ENCODE peak calls at places on chromosome 11, in eight cellular contexts. One of them, this sample, is unnamed.

GRCh38 chr11:26244207-26244606 is 87.7 kb upstream of the ANO3 start:
- DNase-seq in OCI-LY7: no peak
- DNase-seq in left colon: no peak
- DNase-seq in fibroblast of lung: peak
- DNase-seq in SW 1271: no peak
- DNase-seq in substantia nigra: no peak
- DNase-seq in dorsolateral prefrontal cortex: no peak
- DNase-seq in T follicular helper cell: no peak
- DNase-seq in this sample: peak

GRCh38 chr11:10495464-10495786 is 40.4 kb downstream of the AMPD3 start:
- DNase-seq in fibroblast of lung: no peak
- DNase-seq in SW 1271: no peak
- DNase-seq in T follicular helper cell: no peak
- DNase-seq in substantia nigra: no peak
- DNase-seq in left colon: no peak
- DNase-seq in dorsolateral prefrontal cortex: no peak
- DNase-seq in OCI-LY7: no peak
- DNase-seq in this sample: no peak

GRCh38 chr11:128324051-128324481 is 263.3 kb downstream of the ETS1 start:
- DNase-seq in OCI-LY7: no peak
- DNase-seq in T follicular helper cell: no peak
- DNase-seq in dorsolateral prefrontal cortex: no peak
- DNase-seq in fibroblast of lung: no peak
- DNase-seq in substantia nigra: no peak
- DNase-seq in left colon: no peak
- DNase-seq in SW 1271: no peak
- DNase-seq in this sample: no peak

GRCh38 chr11:34620820-34621792 is at the start of gene EHF:
- DNase-seq in T follicular helper cell: no peak
- DNase-seq in substantia nigra: no peak
- DNase-seq in OCI-LY7: no peak
- DNase-seq in fibroblast of lung: no peak
- DNase-seq in left colon: peak
- DNase-seq in SW 1271: no peak
- DNase-seq in dorsolateral prefrontal cortex: no peak
- DNase-seq in this sample: no peak

GRCh38 chr11:4680341-4680740 is 17.3 kb downstream of the OR51E2 start:
- DNase-seq in OCI-LY7: no peak
- DNase-seq in SW 1271: no peak
- DNase-seq in left colon: no peak
- DNase-seq in T follicular helper cell: no peak
- DNase-seq in substantia nigra: no peak
- DNase-seq in fibroblast of lung: no peak
- DNase-seq in dorsolateral prefrontal cortex: no peak
- DNase-seq in this sample: no peak

GRCh38 chr11:44226472-44226871 is 83.5 kb downstream of the ALX4 start:
- DNase-seq in substantia nigra: no peak
- DNase-seq in OCI-LY7: no peak
- DNase-seq in fibroblast of lung: no peak
- DNase-seq in SW 1271: no peak
- DNase-seq in dorsolateral prefrontal cortex: no peak
- DNase-seq in T follicular helper cell: no peak
- DNase-seq in left colon: no peak
- DNase-seq in this sample: no peak

GRCh38 chr11:46920709-46921108 is 2.4 kb upstream of the LRP4 start:
- DNase-seq in left colon: no peak
- DNase-seq in T follicular helper cell: no peak
- DNase-seq in SW 1271: no peak
- DNase-seq in dorsolateral prefrontal cortex: no peak
- DNase-seq in substantia nigra: peak
- DNase-seq in OCI-LY7: no peak
- DNase-seq in fibroblast of lung: peak
- DNase-seq in this sample: peak

GRCh38 chr11:103824116-103824515 is 212.3 kb upstream of the DDI1 start:
- DNase-seq in fibroblast of lung: no peak
- DNase-seq in SW 1271: no peak
- DNase-seq in T follicular helper cell: no peak
- DNase-seq in dorsolateral prefrontal cortex: no peak
- DNase-seq in left colon: no peak
- DNase-seq in OCI-LY7: no peak
- DNase-seq in substantia nigra: no peak
- DNase-seq in this sample: no peak

GRCh38 chr11:102552447-102553200 is 22.1 kb upstream of the MMP7 start:
- DNase-seq in substantia nigra: no peak
- DNase-seq in left colon: no peak
- DNase-seq in T follicular helper cell: no peak
- DNase-seq in SW 1271: no peak
- DNase-seq in OCI-LY7: no peak
- DNase-seq in dorsolateral prefrontal cortex: no peak
- DNase-seq in fibroblast of lung: no peak
- DNase-seq in this sample: peak

GRCh38 chr11:133228406-133229330 is 303.6 kb downstream of the OPCML start:
- DNase-seq in dorsolateral prefrontal cortex: peak
- DNase-seq in left colon: peak
- DNase-seq in substantia nigra: no peak
- DNase-seq in SW 1271: no peak
- DNase-seq in T follicular helper cell: no peak
- DNase-seq in fibroblast of lung: no peak
- DNase-seq in OCI-LY7: no peak
- DNase-seq in this sample: no peak

GRCh38 chr11:120236169-120237107 is 3.5 kb upstream of the POU2F3 start:
- DNase-seq in OCI-LY7: no peak
- DNase-seq in substantia nigra: no peak
- DNase-seq in SW 1271: no peak
- DNase-seq in T follicular helper cell: no peak
- DNase-seq in dorsolateral prefrontal cortex: no peak
- DNase-seq in left colon: no peak
- DNase-seq in fibroblast of lung: no peak
- DNase-seq in this sample: peak

GRCh38 chr11:130511765-130512164 is 63.3 kb downstream of the ADAMTS15 start:
- DNase-seq in left colon: no peak
- DNase-seq in T follicular helper cell: no peak
- DNase-seq in OCI-LY7: no peak
- DNase-seq in SW 1271: no peak
- DNase-seq in dorsolateral prefrontal cortex: no peak
- DNase-seq in substantia nigra: no peak
- DNase-seq in fibroblast of lung: no peak
- DNase-seq in this sample: peak

GRCh38 chr11:68040121-68040956 is 1.5 kb downstream of the TCIRG1 start:
- DNase-seq in substantia nigra: no peak
- DNase-seq in SW 1271: peak
- DNase-seq in fibroblast of lung: peak
- DNase-seq in dorsolateral prefrontal cortex: peak
- DNase-seq in T follicular helper cell: no peak
- DNase-seq in left colon: peak
- DNase-seq in OCI-LY7: peak
- DNase-seq in this sample: peak

GRCh38 chr11:128359515-128359914 is 227.8 kb downstream of the ETS1 start:
- DNase-seq in substantia nigra: no peak
- DNase-seq in SW 1271: no peak
- DNase-seq in fibroblast of lung: peak
- DNase-seq in left colon: no peak
- DNase-seq in OCI-LY7: no peak
- DNase-seq in dorsolateral prefrontal cortex: no peak
- DNase-seq in T follicular helper cell: no peak
- DNase-seq in this sample: peak

GRCh38 chr11:11010624-11011127 is 152.8 kb upstream of the ZBED5 start:
- DNase-seq in fibroblast of lung: peak
- DNase-seq in T follicular helper cell: no peak
- DNase-seq in SW 1271: no peak
- DNase-seq in OCI-LY7: no peak
- DNase-seq in left colon: peak
- DNase-seq in dorsolateral prefrontal cortex: no peak
- DNase-seq in substantia nigra: no peak
- DNase-seq in this sample: peak

GRCh38 chr11:68052137-68052873 is 13.5 kb downstream of the TCIRG1 start:
- DNase-seq in fibroblast of lung: no peak
- DNase-seq in T follicular helper cell: no peak
- DNase-seq in OCI-LY7: no peak
- DNase-seq in SW 1271: no peak
- DNase-seq in dorsolateral prefrontal cortex: peak
- DNase-seq in substantia nigra: no peak
- DNase-seq in left colon: no peak
- DNase-seq in this sample: no peak

GRCh38 chr11:2164861-2165555 is 4.0 kb upstream of the INS start:
- DNase-seq in fibroblast of lung: no peak
- DNase-seq in substantia nigra: no peak
- DNase-seq in OCI-LY7: no peak
- DNase-seq in dorsolateral prefrontal cortex: no peak
- DNase-seq in SW 1271: no peak
- DNase-seq in T follicular helper cell: no peak
- DNase-seq in left colon: peak
- DNase-seq in this sample: no peak

GRCh38 chr11:66745356-66746235 is 16.6 kb upstream of the SPTBN2 start:
- DNase-seq in dorsolateral prefrontal cortex: peak
- DNase-seq in fibroblast of lung: no peak
- DNase-seq in substantia nigra: no peak
- DNase-seq in SW 1271: peak
- DNase-seq in left colon: peak
- DNase-seq in OCI-LY7: peak
- DNase-seq in T follicular helper cell: peak
- DNase-seq in this sample: no peak

GRCh38 chr11:105693075-105693474 is 83.2 kb downstream of the GRIA4 start:
- DNase-seq in left colon: no peak
- DNase-seq in OCI-LY7: no peak
- DNase-seq in dorsolateral prefrontal cortex: no peak
- DNase-seq in T follicular helper cell: no peak
- DNase-seq in substantia nigra: no peak
- DNase-seq in fibroblast of lung: peak
- DNase-seq in SW 1271: no peak
- DNase-seq in this sample: no peak

GRCh38 chr11:19878520-19878919 is 165.9 kb downstream of the NAV2 start:
- DNase-seq in T follicular helper cell: no peak
- DNase-seq in dorsolateral prefrontal cortex: no peak
- DNase-seq in SW 1271: no peak
- DNase-seq in substantia nigra: no peak
- DNase-seq in fibroblast of lung: no peak
- DNase-seq in left colon: no peak
- DNase-seq in OCI-LY7: no peak
- DNase-seq in this sample: no peak

GRCh38 chr11:19570889-19571288 is 141.7 kb upstream of the NAV2 start:
- DNase-seq in T follicular helper cell: no peak
- DNase-seq in fibroblast of lung: no peak
- DNase-seq in left colon: no peak
- DNase-seq in OCI-LY7: no peak
- DNase-seq in substantia nigra: no peak
- DNase-seq in SW 1271: no peak
- DNase-seq in dorsolateral prefrontal cortex: no peak
- DNase-seq in this sample: no peak

GRCh38 chr11:28077524-28077923 is 30.4 kb downstream of the KIF18A start:
- DNase-seq in substantia nigra: no peak
- DNase-seq in SW 1271: no peak
- DNase-seq in OCI-LY7: no peak
- DNase-seq in dorsolateral prefrontal cortex: no peak
- DNase-seq in T follicular helper cell: no peak
- DNase-seq in left colon: no peak
- DNase-seq in fibroblast of lung: no peak
- DNase-seq in this sample: no peak

GRCh38 chr11:62882811-62883496 is 2.3 kb downstream of the SLC3A2 start:
- DNase-seq in left colon: no peak
- DNase-seq in substantia nigra: no peak
- DNase-seq in dorsolateral prefrontal cortex: no peak
- DNase-seq in T follicular helper cell: no peak
- DNase-seq in OCI-LY7: no peak
- DNase-seq in SW 1271: no peak
- DNase-seq in fibroblast of lung: peak
- DNase-seq in this sample: no peak